ENCODE peak calls at places on chromosomes 6 and 20, in six cellular contexts. One of them, this sample, is unnamed.

GRCh38 chr6:141451508-141452353 is 681.0 kb upstream of the GJE1 start:
- DNase-seq in heart right ventricle: no peak
- DNase-seq in PC-9: peak; percentile 9
- DNase-seq in BJ: peak; percentile 56
- DNase-seq in cardiac muscle cell: no peak
- DNase-seq in HCT116: peak; percentile 3
- DNase-seq in this sample: no peak

GRCh38 chr6:155524249-155524651 is 68.6 kb upstream of the NOX3 start:
- DNase-seq in BJ: peak; percentile 28
- DNase-seq in HCT116: no peak
- DNase-seq in heart right ventricle: no peak
- DNase-seq in cardiac muscle cell: no peak
- DNase-seq in PC-9: no peak
- DNase-seq in this sample: no peak

GRCh38 chr6:169653691-169654090 is 48.1 kb downstream of the WDR27 start:
- DNase-seq in heart right ventricle: no peak
- DNase-seq in cardiac muscle cell: no peak
- DNase-seq in PC-9: no peak
- DNase-seq in BJ: no peak
- DNase-seq in HCT116: no peak
- DNase-seq in this sample: no peak

GRCh38 chr20:33480071-33480470 is 9.8 kb upstream of the CBFA2T2 start:
- DNase-seq in PC-9: no peak
- DNase-seq in BJ: no peak
- DNase-seq in HCT116: no peak
- DNase-seq in heart right ventricle: no peak
- DNase-seq in cardiac muscle cell: no peak
- DNase-seq in this sample: no peak

GRCh38 chr20:1579488-1579887 is 22.0 kb upstream of the SIRPD start:
- DNase-seq in PC-9: no peak
- DNase-seq in cardiac muscle cell: no peak
- DNase-seq in BJ: no peak
- DNase-seq in HCT116: no peak
- DNase-seq in heart right ventricle: no peak
- DNase-seq in this sample: no peak

GRCh38 chr6:33427585-33428218 is 7.8 kb downstream of the SYNGAP1 start:
- DNase-seq in PC-9: peak; percentile 42
- DNase-seq in HCT116: no peak
- DNase-seq in BJ: no peak
- DNase-seq in cardiac muscle cell: peak; percentile 75
- DNase-seq in heart right ventricle: peak; percentile 62
- DNase-seq in this sample: no peak

GRCh38 chr20:20023395-20023794 is 6.2 kb downstream of the NAA20 start:
- DNase-seq in HCT116: no peak
- DNase-seq in BJ: no peak
- DNase-seq in cardiac muscle cell: no peak
- DNase-seq in heart right ventricle: no peak
- DNase-seq in PC-9: no peak
- DNase-seq in this sample: no peak

GRCh38 chr20:3282271-3283221 is 43.6 kb upstream of the SLC4A11 start:
- DNase-seq in PC-9: peak; percentile 33
- DNase-seq in cardiac muscle cell: no peak
- DNase-seq in heart right ventricle: no peak
- DNase-seq in BJ: no peak
- DNase-seq in HCT116: no peak
- DNase-seq in this sample: no peak

GRCh38 chr20:16927031-16927430 is 178.9 kb downstream of the OTOR start:
- DNase-seq in BJ: no peak
- DNase-seq in cardiac muscle cell: no peak
- DNase-seq in heart right ventricle: no peak
- DNase-seq in HCT116: no peak
- DNase-seq in PC-9: no peak
- DNase-seq in this sample: no peak

GRCh38 chr20:23629542-23630391 is 8.0 kb downstream of the CST3 start:
- DNase-seq in BJ: no peak
- DNase-seq in cardiac muscle cell: no peak
- DNase-seq in HCT116: no peak
- DNase-seq in heart right ventricle: no peak
- DNase-seq in PC-9: no peak
- DNase-seq in this sample: no peak

GRCh38 chr6:38909020-38909730 is 139.4 kb upstream of the GLP1R start:
- DNase-seq in heart right ventricle: no peak
- DNase-seq in cardiac muscle cell: no peak
- DNase-seq in HCT116: no peak
- DNase-seq in PC-9: peak; percentile 8
- DNase-seq in BJ: no peak
- DNase-seq in this sample: no peak

GRCh38 chr6:51608383-51608782 is 479.0 kb downstream of the PKHD1 start:
- DNase-seq in BJ: no peak
- DNase-seq in heart right ventricle: no peak
- DNase-seq in HCT116: no peak
- DNase-seq in cardiac muscle cell: no peak
- DNase-seq in PC-9: no peak
- DNase-seq in this sample: no peak

GRCh38 chr6:147033267-147033666 is 170.9 kb upstream of the STXBP5 start:
- DNase-seq in HCT116: no peak
- DNase-seq in BJ: no peak
- DNase-seq in PC-9: no peak
- DNase-seq in cardiac muscle cell: no peak
- DNase-seq in heart right ventricle: no peak
- DNase-seq in this sample: peak; percentile 5

GRCh38 chr6:148431413-148431812 is 88.8 kb downstream of the SASH1 start:
- DNase-seq in PC-9: no peak
- DNase-seq in HCT116: no peak
- DNase-seq in heart right ventricle: no peak
- DNase-seq in BJ: no peak
- DNase-seq in cardiac muscle cell: no peak
- DNase-seq in this sample: no peak

GRCh38 chr6:165889636-165890403 is 226.8 kb upstream of the PDE10A start:
- DNase-seq in PC-9: no peak
- DNase-seq in heart right ventricle: no peak
- DNase-seq in cardiac muscle cell: peak; percentile 63
- DNase-seq in BJ: no peak
- DNase-seq in HCT116: peak; percentile 13
- DNase-seq in this sample: no peak

GRCh38 chr6:122799916-122800701 is 11.1 kb downstream of the SMPDL3A start:
- DNase-seq in PC-9: no peak
- DNase-seq in HCT116: no peak
- DNase-seq in BJ: no peak
- DNase-seq in heart right ventricle: no peak
- DNase-seq in cardiac muscle cell: no peak
- DNase-seq in this sample: no peak

DNA sequence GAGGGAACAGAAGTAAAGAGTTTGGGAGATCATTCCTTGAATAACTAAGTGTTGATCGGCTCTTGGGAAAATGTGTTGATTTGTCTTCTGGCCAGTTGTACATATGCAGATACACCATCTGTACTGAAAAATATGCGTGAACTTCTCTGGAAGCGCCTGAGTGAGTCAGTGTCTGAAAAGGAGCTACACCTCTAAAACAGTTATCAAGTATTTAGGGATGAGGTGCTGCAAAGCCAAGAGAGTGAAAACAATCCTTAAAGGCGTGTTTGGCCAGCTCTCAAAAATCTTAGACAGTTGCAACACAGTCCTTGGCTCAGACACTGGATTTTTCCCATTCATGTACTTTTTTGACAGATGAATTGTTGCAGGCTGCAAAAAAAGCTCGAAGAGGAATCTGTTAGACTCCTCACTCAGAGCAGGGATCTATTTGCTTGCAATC is 61.3 kb downstream of the BMP6 start:
- DNase-seq in cardiac muscle cell: no peak
- DNase-seq in heart right ventricle: no peak
- DNase-seq in HCT116: no peak
- DNase-seq in BJ: peak; percentile 63
- DNase-seq in PC-9: no peak
- DNase-seq in this sample: no peak
- H3K4me3 ChIP-seq in cardiac muscle cell: no peak overlapping the region
- H3K4me3 ChIP-seq in heart right ventricle: no peak overlapping the region
- H3K4me3 ChIP-seq in HCT116: no peak overlapping the region
- H3K4me3 ChIP-seq in BJ: no peak overlapping the region
- H3K4me3 ChIP-seq in PC-9: no peak overlapping the region
- H3K4me3 ChIP-seq in this sample: no peak overlapping the region

DNA sequence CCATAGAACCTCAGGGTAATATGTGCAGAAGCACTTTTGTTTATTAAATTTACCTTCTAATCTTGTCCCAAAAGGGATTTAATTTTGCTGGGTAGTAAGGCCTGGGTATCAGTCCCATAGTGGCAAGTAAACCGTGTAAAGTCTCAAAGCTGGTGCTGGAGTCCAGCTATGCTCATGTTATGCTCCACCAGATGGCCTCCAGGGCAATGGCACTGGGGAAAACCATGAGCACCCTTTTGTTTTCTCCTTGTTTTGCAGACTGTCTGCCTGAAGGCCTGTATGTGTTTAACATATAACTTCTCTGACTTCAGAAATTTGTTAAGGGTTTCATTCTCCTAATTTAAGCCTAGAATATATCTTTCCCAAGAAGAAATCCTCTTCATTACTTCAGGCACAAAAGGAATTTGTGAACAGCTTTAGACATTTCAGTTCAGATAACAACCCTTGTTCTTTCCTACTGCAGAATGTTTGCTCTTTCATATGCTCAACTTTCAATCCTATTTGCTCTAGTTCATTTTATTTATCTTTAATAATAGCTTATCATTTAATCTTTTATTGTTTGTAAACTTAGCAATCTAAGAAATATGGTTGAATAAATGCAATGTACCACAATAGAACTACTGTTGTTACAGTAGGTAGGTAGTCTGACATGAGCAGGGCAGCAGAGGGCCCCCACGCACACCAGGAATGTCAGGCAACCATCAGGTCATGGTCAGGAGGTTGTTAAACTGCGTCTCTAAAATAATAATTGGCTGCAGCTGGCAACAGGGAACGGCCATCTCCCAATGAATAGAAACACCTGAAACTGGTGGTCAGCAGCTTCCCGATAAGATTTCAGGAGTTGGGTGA is 162.8 kb downstream of the TENT5A start:
- DNase-seq in PC-9: no peak
- DNase-seq in cardiac muscle cell: no peak
- DNase-seq in HCT116: no peak
- DNase-seq in BJ: no peak
- DNase-seq in heart right ventricle: peak; percentile 12
- DNase-seq in this sample: no peak
- TF ChIP-seq CTCF in PC-9: no peak
- TF ChIP-seq CTCF in cardiac muscle cell: no peak
- TF ChIP-seq CTCF in HCT116: no peak
- TF ChIP-seq CTCF in BJ: no peak
- TF ChIP-seq CTCF in heart right ventricle: peak; percentile 23
- TF ChIP-seq CTCF in this sample: no peak

GRCh38 chr20:61353996-61354390 is 101.9 kb downstream of the CDH4 start:
- DNase-seq in BJ: no peak
- DNase-seq in HCT116: no peak
- DNase-seq in cardiac muscle cell: no peak
- DNase-seq in PC-9: no peak
- DNase-seq in heart right ventricle: no peak
- DNase-seq in this sample: no peak

GRCh38 chr20:61354501-61354900 is 102.4 kb downstream of the CDH4 start:
- DNase-seq in HCT116: no peak
- DNase-seq in PC-9: no peak
- DNase-seq in BJ: no peak
- DNase-seq in heart right ventricle: no peak
- DNase-seq in cardiac muscle cell: no peak
- DNase-seq in this sample: no peak

GRCh38 chr20:61350500-61351250 is 98.6 kb downstream of the CDH4 start:
- DNase-seq in cardiac muscle cell: no peak
- DNase-seq in HCT116: no peak
- DNase-seq in heart right ventricle: no peak
- DNase-seq in PC-9: no peak
- DNase-seq in BJ: no peak
- DNase-seq in this sample: no peak

GRCh38 chr20:61353261-61353995 is 101.4 kb downstream of the CDH4 start:
- DNase-seq in BJ: no peak
- DNase-seq in PC-9: no peak
- DNase-seq in HCT116: no peak
- DNase-seq in cardiac muscle cell: no peak
- DNase-seq in heart right ventricle: no peak
- DNase-seq in this sample: peak; percentile 48

DNA sequence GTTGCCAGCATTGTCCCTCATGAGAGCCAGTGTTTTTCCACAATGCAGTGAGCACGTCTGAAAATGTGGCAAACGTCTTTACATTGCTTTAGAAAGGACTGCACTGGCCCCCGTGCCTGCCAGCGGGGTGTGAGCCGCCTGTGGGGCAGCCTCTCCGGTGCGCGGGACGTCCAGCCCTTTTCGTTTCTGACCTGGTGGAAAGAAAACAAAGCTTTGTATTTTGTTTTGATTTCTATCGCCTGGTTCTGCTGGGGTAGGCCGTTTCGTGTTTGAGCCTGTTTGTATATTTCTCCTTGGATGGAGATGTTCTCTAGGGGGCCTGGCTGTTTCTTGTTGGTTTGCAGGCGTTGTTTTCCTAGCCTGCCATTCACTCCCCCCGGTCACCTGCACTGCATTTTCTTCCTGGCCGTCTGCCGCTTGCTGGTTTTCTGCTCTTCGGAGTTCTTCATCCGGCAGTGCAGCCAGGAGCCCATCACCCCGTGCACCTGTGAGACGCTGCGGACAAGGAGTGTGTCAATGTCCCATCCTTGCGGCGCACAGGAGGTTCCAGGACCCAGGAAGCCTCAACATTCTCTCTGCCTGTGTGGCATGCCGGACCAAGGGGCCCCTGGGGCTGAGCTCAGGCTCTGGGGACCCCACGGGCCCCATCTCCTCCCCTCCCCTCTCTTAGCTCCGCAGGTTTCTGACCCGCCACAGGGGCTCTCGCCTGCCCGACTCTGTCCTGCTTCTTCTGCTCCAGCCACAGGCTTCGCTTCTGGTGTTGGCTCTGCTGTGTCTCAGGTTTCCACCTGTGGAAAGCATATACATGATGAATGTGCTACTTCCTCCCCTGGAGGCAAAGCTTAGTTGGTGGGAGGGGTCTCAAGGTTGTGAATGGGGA is 100.6 kb downstream of the CDH4 start:
- DNase-seq in cardiac muscle cell: no peak
- DNase-seq in heart right ventricle: no peak
- DNase-seq in BJ: no peak
- DNase-seq in HCT116: no peak
- DNase-seq in PC-9: no peak
- DNase-seq in this sample: no peak
- H3K27me3 ChIP-seq in cardiac muscle cell: peaks cover 13% of the 10 kb centered on the region
- H3K27me3 ChIP-seq in heart right ventricle: peaks cover 15% of the 10 kb centered on the region
- H3K27me3 ChIP-seq in BJ: no peaks in the 10 kb centered on the region
- H3K27me3 ChIP-seq in HCT116: no peaks in the 10 kb centered on the region
- H3K27me3 ChIP-seq in PC-9: peaks cover 81% of the 10 kb centered on the region
- H3K27me3 ChIP-seq in this sample: no peaks in the 10 kb centered on the region

GRCh38 chr6:27216874-27217273 is 30.6 kb upstream of the PRSS16 start:
- DNase-seq in PC-9: no peak
- DNase-seq in HCT116: no peak
- DNase-seq in BJ: no peak
- DNase-seq in heart right ventricle: no peak
- DNase-seq in cardiac muscle cell: no peak
- DNase-seq in this sample: no peak

GRCh38 chr6:27213544-27214125 is 33.9 kb upstream of the PRSS16 start:
- DNase-seq in HCT116: no peak
- DNase-seq in BJ: no peak
- DNase-seq in PC-9: peak; percentile 61
- DNase-seq in cardiac muscle cell: no peak
- DNase-seq in heart right ventricle: no peak
- DNase-seq in this sample: no peak

GRCh38 chr6:27209659-27210269 is 37.7 kb upstream of the PRSS16 start:
- DNase-seq in PC-9: no peak
- DNase-seq in HCT116: no peak
- DNase-seq in heart right ventricle: no peak
- DNase-seq in cardiac muscle cell: no peak
- DNase-seq in BJ: no peak
- DNase-seq in this sample: no peak

GRCh38 chr6:27209167-27209566 is 38.3 kb upstream of the PRSS16 start:
- DNase-seq in PC-9: no peak
- DNase-seq in cardiac muscle cell: no peak
- DNase-seq in BJ: no peak
- DNase-seq in heart right ventricle: no peak
- DNase-seq in HCT116: no peak
- DNase-seq in this sample: no peak

GRCh38 chr6:27214126-27214601 is 33.3 kb upstream of the PRSS16 start:
- DNase-seq in BJ: no peak
- DNase-seq in heart right ventricle: no peak
- DNase-seq in HCT116: no peak
- DNase-seq in cardiac muscle cell: no peak
- DNase-seq in PC-9: peak; percentile 45
- DNase-seq in this sample: no peak
- H3K4me3 ChIP-seq in BJ: no peak overlapping the region
- H3K4me3 ChIP-seq in heart right ventricle: no peak overlapping the region
- H3K4me3 ChIP-seq in HCT116: no peak overlapping the region
- H3K4me3 ChIP-seq in cardiac muscle cell: peak overlapping the region; percentile 35
- H3K4me3 ChIP-seq in PC-9: peak overlapping the region; percentile 73
- H3K4me3 ChIP-seq in this sample: no peak overlapping the region